ENCODE peak calls at places on chromosomes 6 and 20, in ten cellular contexts. G, V, W, Y, Z, X, C, T, S and N are unnamed samples.

GRCh38 chr20:48483667-48484066 is 344.1 kb downstream of the PREX1 start:
- DNase-seq in Z (no peak), W (no peak), G (no peak), C (no peak), T (no peak), S (no peak), X (no peak), Y (no peak), V (no peak), N (no peak)

GRCh38 chr6:47165918-47166317 is 123.8 kb upstream of the ADGRF1 start:
- DNase-seq in W (no peak), S (peak), Z (no peak), C (no peak), G (no peak), V (no peak), Y (peak), X (no peak), T (no peak), N (no peak)

GRCh38 chr20:46243707-46244628 is 64.3 kb downstream of the CDH22 start:
- DNase-seq in G (no peak), Z (no peak), V (no peak), S (peak), Y (peak), C (peak), T (peak), X (no peak), W (no peak), N (no peak)

GRCh38 chr6:80530096-80530495 is 423.6 kb downstream of the BCKDHB start:
- DNase-seq in X (no peak), V (no peak), T (no peak), S (no peak), Z (no peak), W (no peak), C (no peak), Y (no peak), G (no peak), N (no peak)

GRCh38 chr6:139990865-139991264 is 616.4 kb upstream of the CITED2 start:
- DNase-seq in G (no peak), Y (no peak), S (peak), Z (no peak), W (no peak), T (no peak), X (no peak), C (no peak), V (no peak), N (no peak)

GRCh38 chr6:78300885-78301284 is 566.5 kb upstream of the IRAK1BP1 start:
- DNase-seq in X (no peak), S (peak), G (no peak), W (no peak), V (no peak), T (no peak), Z (peak), Y (no peak), C (no peak), N (no peak)

GRCh38 chr6:105902401-105903031 is 183.6 kb upstream of the PRDM1 start:
- DNase-seq in W (no peak), G (no peak), V (no peak), Z (no peak), S (no peak), X (no peak), Y (peak), T (no peak), C (no peak), N (no peak)

GRCh38 chr6:129186988-129187387 is 304.1 kb downstream of the LAMA2 start:
- DNase-seq in V (no peak), S (peak), Y (peak), T (no peak), W (no peak), Z (peak), X (no peak), C (no peak), G (no peak), N (no peak)

GRCh38 chr20:32537657-32538525 is 47.2 kb downstream of the NOL4L start:
- DNase-seq in W (no peak), G (no peak), V (peak), X (no peak), C (no peak), Y (no peak), Z (no peak), S (no peak), T (no peak), N (no peak)

GRCh38 chr6:113047148-113047547 is 700.0 kb downstream of the RFPL4B start:
- DNase-seq in S (peak), C (no peak), T (no peak), Y (peak), G (no peak), W (no peak), Z (no peak), X (peak), V (no peak), N (no peak)

GRCh38 chr6:20182926-20183521 is 29.2 kb downstream of the MBOAT1 start:
- DNase-seq in G (no peak), S (no peak), C (peak), Z (no peak), W (peak), Y (no peak), V (no peak), X (no peak), T (no peak), N (no peak)

GRCh38 chr6:83270971-83271714 is 78.0 kb downstream of the RWDD2A start:
- DNase-seq in S (peak), W (no peak), C (no peak), G (no peak), Z (no peak), V (no peak), T (no peak), X (peak), Y (peak), N (no peak)

GRCh38 chr6:89956182-89956581 is 61.9 kb downstream of the GJA10 start:
- DNase-seq in S (no peak), W (no peak), X (no peak), Z (no peak), T (no peak), C (no peak), V (no peak), Y (no peak), G (no peak), N (no peak)

GRCh38 chr6:141199074-141199473 is 933.7 kb upstream of the GJE1 start:
- DNase-seq in S (no peak), C (no peak), Y (peak), G (no peak), Z (no peak), V (no peak), T (no peak), W (no peak), X (no peak), N (no peak)

GRCh38 chr20:33753763-33754162 is 22.0 kb downstream of the ZNF341 start:
- DNase-seq in Y (peak), C (no peak), X (no peak), W (no peak), V (no peak), T (no peak), G (no peak), S (peak), Z (no peak), N (no peak)

GRCh38 chr6:154937306-154938244 is 57.5 kb upstream of the TIAM2 start:
- DNase-seq in S (no peak), Z (no peak), T (no peak), W (no peak), Y (no peak), G (no peak), C (no peak), V (peak), X (no peak), N (no peak)

GRCh38 chr20:571754-572331 is 28.3 kb upstream of the CSNK2A1 start:
- DNase-seq in W (no peak), Y (peak), G (no peak), Z (peak), C (no peak), S (peak), X (no peak), V (peak), T (no peak), N (no peak)

GRCh38 chr6:84082693-84083265 is 49.2 kb downstream of the MRAP2 start:
- DNase-seq in W (peak), Z (no peak), V (peak), X (no peak), T (no peak), Y (no peak), G (no peak), C (no peak), S (no peak), N (no peak)

GRCh38 chr6:139882977-139883728 is 508.7 kb upstream of the CITED2 start:
- DNase-seq in C (peak), T (no peak), V (no peak), X (no peak), W (peak), Y (peak), S (peak), Z (peak), G (no peak), N (peak)

GRCh38 chr6:36581716-36582115 is 12.4 kb upstream of the SRSF3 start:
- DNase-seq in Z (no peak), G (no peak), Y (no peak), W (no peak), X (no peak), C (no peak), V (no peak), S (no peak), T (no peak), N (no peak)

GRCh38 chr6:31776961-31777666 is at the start of gene VWA7:
- DNase-seq in Y (peak), C (peak), Z (peak), X (peak), T (peak), W (peak), S (peak), V (peak), G (peak), N (peak)

GRCh38 chr20:15060265-15061060 is 723.1 kb upstream of the FLRT3 start:
- DNase-seq in Y (no peak), V (no peak), T (no peak), W (no peak), C (no peak), X (no peak), S (no peak), G (no peak), Z (no peak), N (peak)

GRCh38 chr6:137013738-137014602 is 30.8 kb downstream of the IL20RA start:
- DNase-seq in X (peak), W (peak), G (peak), Z (peak), V (peak), T (peak), Y (peak), C (peak), S (peak), N (peak)

GRCh38 chr6:165987483-165988305 is 180.0 kb downstream of the TBXT start:
- DNase-seq in G (peak), T (peak), S (peak), V (peak), Z (peak), Y (peak), W (no peak), X (peak), C (no peak), N (no peak)

GRCh38 chr6:13248053-13248452 is 80.3 kb downstream of the TBC1D7 start:
- DNase-seq in S (peak), Z (no peak), C (peak), G (no peak), W (no peak), V (peak), Y (peak), T (no peak), X (no peak), N (peak)

GRCh38 chr6:3855866-3856265 is 6.7 kb downstream of the FAM50B start:
- DNase-seq in W (no peak), Z (no peak), T (no peak), S (no peak), X (no peak), C (no peak), G (no peak), V (no peak), Y (no peak), N (no peak)

GRCh38 chr20:33554914-33555420 is 65.1 kb downstream of the CBFA2T2 start:
- DNase-seq in G (peak), V (peak), W (peak), Z (peak), S (peak), C (peak), Y (peak), T (no peak), X (peak), N (peak)

GRCh38 chr6:161439093-161439492 is 165.2 kb upstream of the AGPAT4 start:
- DNase-seq in Y (peak), X (peak), V (no peak), C (no peak), T (peak), S (peak), G (peak), Z (peak), W (peak), N (no peak)

GRCh38 chr6:31886426-31887068 is 7.8 kb upstream of the SLC44A4 start:
- DNase-seq in S (no peak), T (no peak), X (no peak), V (no peak), G (no peak), C (no peak), W (no peak), Z (no peak), Y (no peak), N (no peak)

GRCh38 chr6:109284675-109285074 is 97.6 kb downstream of the CD164 start:
- DNase-seq in X (no peak), G (no peak), W (no peak), Z (no peak), S (no peak), C (no peak), V (no peak), T (no peak), Y (no peak), N (no peak)

GRCh38 chr6:41636803-41637178 is 1.5 kb upstream of the MDFI start:
- DNase-seq in X (peak), V (peak), S (no peak), T (no peak), Z (peak), W (no peak), C (no peak), Y (peak), G (peak), N (no peak)

GRCh38 chr6:119027465-119027864 is 51.0 kb downstream of the FAM184A start:
- DNase-seq in Z (no peak), C (no peak), Y (no peak), G (no peak), T (no peak), W (no peak), S (no peak), X (no peak), V (peak), N (no peak)

GRCh38 chr6:30885481-30885998 is 1.2 kb downstream of the DDR1 start:
- DNase-seq in W (peak), V (peak), Y (no peak), T (no peak), X (no peak), Z (peak), S (peak), G (peak), C (peak), N (peak)